ENCODE peak calls at places on chromosomes 16 and 17, in eight cellular contexts. H, Q, M, G, V, Z, R and D are unnamed samples. For H3K27me3, the result is how much of the 10 kb centered on the place peaks cover.

GRCh38 chr16:30971298-30971697 is 13.7 kb upstream of the HSD3B7 start:
- DNase-seq in V (no peak), R (no peak), M (no peak), G (no peak), Q (no peak), H (no peak), Z (no peak), D (no peak)

GRCh38 chr17:51765558-51766145 is 392.9 kb downstream of the CA10 start:
- DNase-seq in G (no peak), H (no peak), Z (no peak), R (no peak), Q (no peak), M (no peak), V (no peak), D (no peak)

GRCh38 chr16:30184430-30185140 is 1.2 kb downstream of the CORO1A start:
- DNase-seq in M (peak), R (no peak), Q (no peak), Z (peak), V (no peak), G (peak), H (no peak), D (peak)

GRCh38 chr16:9056061-9056460 is 35.4 kb upstream of the HAPSTR1 start:
- DNase-seq in Z (no peak), M (no peak), V (no peak), H (no peak), Q (no peak), R (no peak), G (no peak), D (no peak)

GRCh38 chr16:69187891-69188451 is 1.0 kb downstream of the SNTB2 start:
- DNase-seq in Q (no peak), V (peak), R (no peak), G (no peak), Z (peak), M (no peak), H (peak), D (peak)

GRCh38 chr16:62240722-62241121 is 204.5 kb upstream of the CDH8 start:
- DNase-seq in Q (no peak), M (no peak), V (no peak), Z (no peak), H (no peak), R (no peak), G (no peak), D (no peak)

GRCh38 chr16:88389621-88390160 is 6.9 kb downstream of the ZNF469 start:
- DNase-seq in Q (peak), H (no peak), G (no peak), M (no peak), R (no peak), Z (no peak), V (no peak), D (no peak)

GRCh38 chr17:55601874-55602364 is 90.7 kb upstream of the SMIM36 start:
- DNase-seq in Q (peak), Z (no peak), H (no peak), R (no peak), V (peak), G (no peak), M (peak), D (no peak)

GRCh38 chr17:49834118-49834743 is 13.6 kb downstream of the TAC4 start:
- DNase-seq in Z (no peak), V (no peak), R (no peak), Q (peak), M (no peak), G (no peak), H (no peak), D (no peak)

GRCh38 chr17:31457391-31458234 is 66.1 kb downstream of the RAB11FIP4 start:
- DNase-seq in Z (no peak), V (no peak), Q (no peak), G (peak), H (no peak), R (no peak), M (peak), D (no peak)

GRCh38 chr17:31459716-31460115 is 68.2 kb downstream of the RAB11FIP4 start:
- DNase-seq in H (no peak), Z (no peak), V (no peak), Q (no peak), M (no peak), G (no peak), R (no peak), D (no peak)

GRCh38 chr17:31460226-31460721 is 68.8 kb downstream of the RAB11FIP4 start:
- DNase-seq in R (no peak), M (no peak), H (no peak), Q (no peak), V (no peak), Z (no peak), G (no peak), D (no peak)

GRCh38 chr17:31456814-31457213 is 65.3 kb downstream of the RAB11FIP4 start:
- DNase-seq in Z (no peak), Q (no peak), R (no peak), H (no peak), G (no peak), V (no peak), M (no peak), D (no peak)

GRCh38 chr17:31458829-31459228 is 67.4 kb downstream of the RAB11FIP4 start:
- DNase-seq in M (no peak), Z (no peak), R (no peak), G (no peak), Q (no peak), V (no peak), H (no peak), D (no peak)
- H3K27me3 ChIP-seq in M (under half), Z (under half), R (under half), G (under half), Q (half or more), V (under half), H (under half), D (under half)

GRCh38 chr17:7260601-7261376 is 1.5 kb downstream of the CLDN7 start:
- DNase-seq in R (no peak), Z (peak), V (no peak), G (no peak), Q (no peak), H (no peak), M (no peak), D (peak)

GRCh38 chr17:7259555-7259889 is 2.8 kb downstream of the CLDN7 start:
- DNase-seq in G (no peak), M (no peak), H (no peak), V (no peak), Q (no peak), Z (no peak), R (no peak), D (no peak)

GRCh38 chr17:7260151-7260550 is 2.1 kb downstream of the CLDN7 start:
- DNase-seq in Q (no peak), R (no peak), M (no peak), V (no peak), G (no peak), H (no peak), Z (no peak), D (no peak)

GRCh38 chr17:7256766-7257456 is 4.9 kb downstream of the ELP5 start:
- DNase-seq in Z (no peak), M (no peak), H (no peak), R (no peak), G (no peak), V (no peak), Q (no peak), D (no peak)

DNA sequence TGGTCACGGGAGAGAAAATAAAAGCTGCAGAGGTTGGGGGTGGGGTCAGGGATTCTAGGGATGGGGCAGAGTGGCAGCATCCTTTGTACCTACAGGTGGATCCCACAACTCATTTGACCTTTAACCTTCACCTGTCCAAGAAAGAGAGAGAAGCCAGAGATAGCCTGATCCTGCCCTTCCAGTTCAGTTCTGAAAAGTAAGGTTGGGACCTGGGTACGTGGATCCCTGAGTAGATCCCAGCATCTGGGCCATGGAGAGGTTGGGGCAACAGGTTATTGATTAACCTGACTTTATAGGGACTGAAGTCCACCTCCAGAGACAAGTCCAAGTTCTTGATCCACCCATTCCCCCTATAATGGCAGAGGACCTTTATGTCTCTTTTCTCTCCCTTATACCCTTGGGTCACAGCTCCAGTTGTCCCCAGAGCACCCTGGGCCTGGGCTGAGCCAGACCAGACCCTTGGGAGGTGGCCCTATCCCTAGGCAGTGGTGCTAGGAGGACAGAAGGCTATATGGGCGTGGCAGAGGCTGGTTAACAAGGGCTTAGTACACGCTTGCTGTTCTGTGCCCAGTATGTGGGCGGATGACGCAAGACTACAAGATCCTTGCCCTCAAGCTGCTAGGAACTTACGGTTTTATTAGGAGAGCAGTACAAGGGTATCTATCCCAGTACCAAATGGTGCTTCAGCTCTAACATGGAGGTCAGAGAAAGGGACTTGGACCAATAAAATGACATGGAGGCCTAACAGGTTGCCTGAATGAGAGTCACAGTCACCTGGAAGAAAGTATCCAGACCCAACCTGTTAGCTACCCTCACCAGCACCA is 3.3 kb downstream of the CLDN7 start:
- DNase-seq in Z (peak), R (no peak), Q (peak), H (no peak), G (no peak), V (no peak), M (no peak), D (peak)
- TF ChIP-seq CTCF in Z (no peak), R (no peak), Q (no peak), H (no peak), G (no peak), V (no peak), M (no peak), D (no peak)

DNA sequence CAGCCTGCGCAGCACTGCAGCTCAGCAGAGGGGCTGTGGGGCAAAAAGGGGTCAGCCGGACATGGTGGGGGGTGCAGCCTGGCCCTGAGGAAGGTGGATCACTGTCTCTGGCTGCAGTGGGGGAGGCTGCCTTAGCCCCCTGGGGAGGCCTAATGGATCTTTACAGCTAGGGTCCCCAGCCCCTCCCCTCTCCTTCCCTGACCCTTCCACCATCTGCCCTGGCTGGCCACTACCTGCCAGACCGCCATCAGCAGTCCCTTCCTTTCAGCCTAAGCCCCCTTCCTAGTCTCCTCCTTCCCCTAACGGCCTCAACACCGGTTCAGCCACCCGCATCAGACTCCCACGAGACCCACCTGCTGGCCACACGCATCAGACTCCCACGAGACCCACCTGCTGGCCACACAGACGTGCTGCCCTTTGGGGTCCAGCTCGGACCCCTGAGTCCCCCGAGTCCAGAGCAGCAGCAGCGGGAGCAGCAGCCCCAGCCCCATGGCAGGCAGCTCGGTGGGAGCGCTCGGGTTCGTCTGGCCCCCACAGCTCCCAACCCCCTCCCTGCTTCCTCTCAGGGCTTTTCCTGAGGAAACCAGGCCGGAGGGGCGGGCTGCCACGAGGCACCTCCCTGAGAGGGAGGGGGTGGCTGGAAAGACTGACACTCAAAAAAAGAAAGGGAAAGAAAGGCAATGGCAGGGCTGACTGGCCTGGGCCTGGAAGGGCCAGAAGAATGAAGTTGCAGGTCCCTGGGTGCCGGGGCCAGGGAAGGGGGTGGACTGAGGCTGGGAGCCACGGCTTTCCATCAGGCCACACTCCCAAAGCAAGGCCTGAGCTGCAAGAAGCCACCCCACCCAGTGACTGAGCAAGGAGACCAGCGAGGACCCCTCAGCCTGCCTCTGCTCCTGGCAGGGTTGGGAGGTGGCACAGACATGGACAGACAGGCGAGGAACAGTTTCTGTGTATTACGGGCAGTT is at the start of gene SCARF1:
- DNase-seq in H (no peak), M (no peak), Q (no peak), V (peak), R (no peak), G (peak), Z (peak), D (no peak)
- TF ChIP-seq POLR2A in H (peak), M (no peak), Q (no peak), V (no peak), R (no peak), G (peak), Z (peak), D (peak)

DNA sequence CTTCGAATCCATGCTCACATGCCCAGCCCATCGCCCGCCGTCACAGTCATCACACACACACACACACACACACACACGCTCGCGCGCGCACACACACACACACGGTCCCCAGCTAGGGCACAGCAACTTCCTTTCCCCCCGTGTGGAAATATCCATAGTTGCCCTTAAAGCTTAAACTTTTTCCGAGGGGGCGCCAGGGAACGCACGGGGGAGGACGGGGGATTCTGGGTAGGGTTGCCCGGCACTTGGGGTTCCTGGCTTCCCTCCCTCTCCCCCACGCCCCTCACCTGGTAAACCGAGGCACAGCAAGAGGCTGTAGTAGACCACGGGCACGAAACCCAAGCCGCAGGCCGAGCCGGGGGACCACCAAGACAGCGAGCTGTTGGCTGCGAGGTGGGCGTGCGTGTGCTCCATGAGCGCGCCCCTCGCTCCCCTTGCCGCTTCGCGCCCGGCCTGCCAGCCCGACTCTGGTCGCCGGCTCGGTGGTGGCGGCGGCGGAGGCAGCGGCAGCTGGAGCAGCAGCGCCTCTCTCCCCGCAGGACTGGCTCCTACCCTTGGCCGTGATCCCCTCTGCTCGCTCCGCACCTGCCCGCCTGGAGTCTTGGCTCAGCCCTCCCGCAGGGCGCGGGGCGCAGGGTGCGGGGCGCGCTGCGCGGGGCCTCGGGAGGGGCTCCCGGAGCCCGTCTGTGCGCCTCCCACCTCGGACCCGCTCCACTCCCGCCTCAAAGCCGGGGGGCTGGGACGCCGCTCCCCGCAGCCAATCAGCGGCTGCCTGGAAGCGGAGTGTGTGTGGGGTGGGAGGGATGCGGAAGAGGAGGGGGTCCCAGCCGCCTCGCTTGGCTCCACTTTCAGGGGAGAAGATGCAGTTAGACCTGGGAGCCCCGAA is at the start of gene GPR139:
- DNase-seq in Z (no peak), M (no peak), Q (no peak), H (no peak), V (no peak), G (no peak), R (no peak), D (no peak)
- H3K27me3 ChIP-seq in Z (under half), M (under half), Q (under half), H (under half), V (under half), G (under half), R (under half), D (under half)

DNA sequence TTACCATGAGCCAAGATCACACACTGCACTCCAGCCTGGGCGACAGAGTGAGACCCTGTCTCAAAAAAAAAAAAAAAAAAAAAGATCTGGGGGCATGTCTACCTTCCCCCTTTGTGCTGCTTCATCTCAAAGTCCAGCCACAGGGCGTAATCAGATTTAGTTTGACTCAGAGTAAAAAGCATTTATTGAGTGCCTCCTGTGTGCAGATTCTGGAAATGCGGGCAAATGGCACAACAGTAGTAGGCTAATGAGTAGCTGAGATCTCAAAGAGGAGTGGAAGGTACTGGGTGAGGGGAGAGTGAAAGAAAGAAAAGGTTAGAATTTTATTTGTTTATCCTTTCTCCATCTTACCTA is 9.1 kb upstream of the NR1D1 start:
- DNase-seq in V (no peak), H (no peak), Q (no peak), R (no peak), M (no peak), G (no peak), Z (no peak), D (no peak)
- TF ChIP-seq CTCF in V (no peak), H (no peak), Q (peak), R (peak), M (peak), G (no peak), Z (peak), D (peak)

GRCh38 chr16:27869411-27869810 is 194.1 kb downstream of the GSG1L start:
- DNase-seq in V (no peak), R (no peak), M (no peak), H (no peak), Q (no peak), G (no peak), Z (no peak), D (no peak)
- TF ChIP-seq POLR2A in V (no peak), R (no peak), M (no peak), H (no peak), Q (no peak), G (no peak), Z (no peak), D (no peak)

DNA sequence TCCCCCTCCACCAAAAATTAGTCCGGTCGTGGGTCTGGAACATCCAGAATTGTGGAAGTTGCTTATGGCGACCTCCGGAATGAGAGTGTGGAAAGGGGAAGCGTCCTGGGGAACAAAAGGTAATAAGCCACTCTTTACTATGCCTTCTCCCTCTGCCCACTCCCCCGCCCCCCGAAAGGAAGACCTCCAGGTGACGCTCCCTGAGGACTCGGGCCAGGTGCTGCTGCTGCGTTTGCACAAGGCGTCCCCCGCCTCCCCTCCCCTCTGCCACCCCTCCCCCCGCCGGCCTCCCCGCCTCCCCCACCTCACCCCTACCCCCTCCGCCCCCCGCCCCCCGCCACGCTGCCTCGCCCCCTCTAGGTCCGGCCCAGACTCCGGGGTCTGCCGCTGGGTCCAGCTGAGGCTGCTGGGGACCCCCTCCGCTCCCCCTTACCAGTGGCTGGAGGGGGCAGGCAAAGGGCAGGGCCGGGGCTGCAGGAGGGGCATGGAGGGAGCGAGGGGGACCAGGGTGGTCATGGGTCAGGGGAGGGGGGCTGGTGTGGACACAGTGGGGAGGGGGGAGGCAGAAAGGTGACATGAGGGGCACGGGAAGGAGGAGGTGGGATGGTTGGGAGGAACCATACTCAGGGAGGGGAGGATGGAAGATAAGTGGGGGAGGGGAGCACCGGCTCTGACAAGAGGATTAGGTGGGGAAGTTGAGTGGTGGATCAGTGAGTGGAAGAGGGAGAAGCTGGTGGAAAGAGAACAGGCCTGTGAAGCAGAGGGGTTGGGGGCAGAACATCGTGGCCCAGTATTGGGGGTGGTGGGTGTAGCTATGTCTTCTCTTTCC is 23.5 kb downstream of the ALOX12B start:
- DNase-seq in R (no peak), M (no peak), Q (no peak), G (no peak), V (no peak), H (no peak), Z (no peak), D (no peak)
- H3K27me3 ChIP-seq in R (under half), M (under half), Q (half or more), G (under half), V (under half), H (under half), Z (under half), D (under half)

DNA sequence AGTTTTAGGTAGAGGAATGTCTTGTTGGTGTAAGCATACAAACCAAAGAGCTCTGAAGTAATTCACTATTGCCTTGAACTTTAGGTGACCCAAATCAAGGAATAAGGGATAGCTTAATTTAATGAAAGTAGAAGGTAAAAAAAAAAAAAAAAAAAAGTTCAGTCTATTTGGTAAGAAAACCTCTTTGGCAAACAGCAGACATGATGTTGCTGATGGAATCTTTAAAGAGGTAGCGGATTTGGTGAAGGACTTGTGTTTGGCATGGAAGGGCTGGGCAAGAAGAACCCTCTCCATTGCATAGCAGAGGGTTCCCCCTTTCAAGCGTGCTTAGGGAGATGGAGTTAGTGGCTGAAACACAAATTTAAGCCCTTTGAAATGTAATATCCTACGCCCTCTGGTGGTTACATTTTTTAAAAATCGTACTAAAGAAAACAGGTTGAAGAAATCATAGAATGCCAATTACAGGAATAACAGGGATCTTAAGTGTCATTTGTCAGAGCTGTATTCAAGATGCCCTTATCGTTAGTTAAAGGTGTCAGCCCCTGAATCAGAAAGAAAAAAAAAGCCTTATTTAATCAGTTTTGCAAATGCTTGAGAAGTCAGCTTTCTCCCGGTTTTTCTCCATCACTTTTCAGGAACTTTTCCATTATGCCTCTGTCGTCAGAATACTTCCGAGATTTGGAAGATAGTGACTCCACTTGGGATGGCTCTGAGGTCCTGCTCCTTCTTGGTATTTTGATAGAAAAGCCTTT is 383.1 kb downstream of the KCNJ2 start:
- DNase-seq in M (peak), Z (no peak), H (no peak), Q (peak), R (no peak), V (no peak), G (no peak), D (no peak)
- TF ChIP-seq CTCF in M (no peak), Z (peak), H (no peak), Q (peak), R (peak), V (peak), G (peak), D (peak)